ENCODE peak calls at places on chromosomes 11 and 22, in six cellular contexts. Z, R, T, I, S and F are unnamed samples.
A peak's percentile ranks its signal among the peaks of the same experiment; 100 is the strongest.

GRCh38 chr11:12922418-12922817 is 86.7 kb upstream of the RASSF10 start:
- DNase-seq in Z (no peak), R (no peak), T (no peak), I (no peak), S (no peak), F (no peak)

GRCh38 chr11:763073-763463 is 14.2 kb downstream of the GATD1 start:
- DNase-seq in Z (peak; percentile 69), R (no peak), T (no peak), I (no peak), S (no peak), F (peak; percentile 51)

GRCh38 chr22:40855960-40856512 is 403 bp downstream of the ST13 start:
- DNase-seq in Z (peak; percentile 5), R (no peak), T (no peak), I (peak; percentile 79), S (no peak), F (no peak)

GRCh38 chr22:41672780-41673509 is 15.7 kb downstream of the SNU13 start:
- DNase-seq in Z (no peak), R (no peak), T (no peak), I (no peak), S (peak; percentile 36), F (no peak)

GRCh38 chr11:63610604-63611394 is 3.4 kb downstream of the PLAAT3 start:
- DNase-seq in Z (no peak), R (no peak), T (no peak), I (peak; percentile 65), S (no peak), F (no peak)

GRCh38 chr11:58628446-58628845 is 6.0 kb downstream of the CNTF start:
- DNase-seq in Z (no peak), R (no peak), T (no peak), I (peak; percentile 28), S (peak; percentile 10), F (peak; percentile 39)

GRCh38 chr22:24393012-24393559 is 34.3 kb upstream of the ADORA2A start:
- DNase-seq in Z (no peak), R (no peak), T (no peak), I (no peak), S (no peak), F (no peak)

GRCh38 chr11:3049430-3050243 is 7.6 kb downstream of the CARS1 start:
- DNase-seq in Z (peak; percentile 91), R (peak; percentile 89), T (no peak), I (no peak), S (peak; percentile 96), F (peak; percentile 76)

GRCh38 chr11:76124905-76125566 is 81.3 kb downstream of the WNT11 start:
- DNase-seq in Z (no peak), R (no peak), T (no peak), I (no peak), S (no peak), F (no peak)

GRCh38 chr11:70270104-70270876 is at the start of gene PPFIA1:
- DNase-seq in Z (peak; percentile 98), R (peak; percentile 95), T (peak; percentile 96), I (peak; percentile 98), S (peak; percentile 82), F (peak; percentile 98)

GRCh38 chr11:70268526-70268925 is 2.0 kb upstream of the PPFIA1 start:
- DNase-seq in Z (no peak), R (no peak), T (no peak), I (no peak), S (no peak), F (no peak)

GRCh38 chr11:70272009-70272408 is 1.5 kb downstream of the PPFIA1 start:
- DNase-seq in Z (no peak), R (no peak), T (no peak), I (no peak), S (no peak), F (no peak)

GRCh38 chr11:70271635-70271953 is 1.1 kb downstream of the PPFIA1 start:
- DNase-seq in Z (no peak), R (no peak), T (no peak), I (no peak), S (no peak), F (no peak)

GRCh38 chr11:70270877-70271634 is 566 bp downstream of the PPFIA1 start:
- DNase-seq in Z (peak; percentile 20), R (no peak), T (peak; percentile 60), I (peak; percentile 83), S (peak; percentile 56), F (peak; percentile 76)
- TF ChIP-seq CTCF in Z (no peak), R (no peak), T (no peak), I (peak; percentile 21), S (no peak), F (no peak)

GRCh38 chr11:67420646-67421420 is 5.4 kb downstream of the CARNS1 start:
- DNase-seq in Z (peak; percentile 95), R (peak; percentile 97), T (peak; percentile 98), I (peak; percentile 97), S (peak; percentile 79), F (peak; percentile 96)
- TF ChIP-seq CTCF in Z (no peak), R (no peak), T (no peak), I (no peak), S (no peak), F (no peak)

GRCh38 chr11:24513837-24514594 is 17.2 kb downstream of the LUZP2 start:
- DNase-seq in Z (no peak), R (no peak), T (no peak), I (peak; percentile 11), S (no peak), F (no peak)

GRCh38 chr11:24511518-24511917 is 14.7 kb downstream of the LUZP2 start:
- DNase-seq in Z (peak; percentile 1), R (no peak), T (no peak), I (no peak), S (no peak), F (no peak)

DNA sequence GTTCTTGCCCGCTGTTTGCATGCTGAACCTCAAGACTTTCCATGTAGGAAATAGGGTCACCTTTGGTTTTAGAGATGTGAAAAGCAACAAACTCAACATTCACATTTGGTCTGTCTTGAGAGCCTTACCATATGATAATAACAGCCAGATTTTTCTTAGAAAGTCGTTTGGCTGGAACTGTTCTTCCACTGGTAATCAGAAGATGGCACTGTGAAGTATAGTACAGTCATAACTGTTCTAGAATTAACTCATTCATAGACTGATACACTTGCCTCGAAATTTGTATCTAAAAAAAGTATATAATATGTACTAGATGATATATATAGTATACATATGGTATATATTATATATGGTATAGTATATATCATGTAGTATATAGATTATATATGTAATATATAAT is 12.3 kb downstream of the LUZP2 start:
- DNase-seq in Z (peak; percentile 1), R (no peak), T (no peak), I (no peak), S (no peak), F (no peak)
- TF ChIP-seq CTCF in Z (no peak), R (no peak), T (no peak), I (no peak), S (peak; percentile 19), F (no peak)

GRCh38 chr11:17593466-17594245 is 46.6 kb downstream of the OTOG start:
- DNase-seq in Z (no peak), R (no peak), T (peak; percentile 28), I (no peak), S (no peak), F (no peak)
- TF ChIP-seq CTCF in Z (no peak), R (no peak), T (no peak), I (no peak), S (peak; percentile 9), F (no peak)

GRCh38 chr11:30046211-30046945 is 29.5 kb upstream of the KCNA4 start:
- DNase-seq in Z (no peak), R (no peak), T (no peak), I (peak; percentile 57), S (no peak), F (no peak)

GRCh38 chr11:30045144-30045543 is 28.3 kb upstream of the KCNA4 start:
- DNase-seq in Z (no peak), R (no peak), T (no peak), I (no peak), S (no peak), F (no peak)

GRCh38 chr11:30041171-30041570 is 24.3 kb upstream of the KCNA4 start:
- DNase-seq in Z (no peak), R (no peak), T (no peak), I (no peak), S (no peak), F (no peak)
- TF ChIP-seq CTCF in Z (no peak), R (no peak), T (no peak), I (no peak), S (no peak), F (no peak)

GRCh38 chr11:115712296-115712695 is 208.1 kb upstream of the CADM1 start:
- DNase-seq in Z (no peak), R (no peak), T (no peak), I (no peak), S (no peak), F (no peak)

GRCh38 chr11:115711021-115711420 is 206.8 kb upstream of the CADM1 start:
- DNase-seq in Z (no peak), R (no peak), T (no peak), I (no peak), S (no peak), F (no peak)

GRCh38 chr11:115706735-115707134 is 202.5 kb upstream of the CADM1 start:
- DNase-seq in Z (no peak), R (no peak), T (no peak), I (no peak), S (no peak), F (no peak)

GRCh38 chr11:115709297-115709696 is 205.1 kb upstream of the CADM1 start:
- DNase-seq in Z (no peak), R (no peak), T (no peak), I (no peak), S (no peak), F (no peak)

DNA sequence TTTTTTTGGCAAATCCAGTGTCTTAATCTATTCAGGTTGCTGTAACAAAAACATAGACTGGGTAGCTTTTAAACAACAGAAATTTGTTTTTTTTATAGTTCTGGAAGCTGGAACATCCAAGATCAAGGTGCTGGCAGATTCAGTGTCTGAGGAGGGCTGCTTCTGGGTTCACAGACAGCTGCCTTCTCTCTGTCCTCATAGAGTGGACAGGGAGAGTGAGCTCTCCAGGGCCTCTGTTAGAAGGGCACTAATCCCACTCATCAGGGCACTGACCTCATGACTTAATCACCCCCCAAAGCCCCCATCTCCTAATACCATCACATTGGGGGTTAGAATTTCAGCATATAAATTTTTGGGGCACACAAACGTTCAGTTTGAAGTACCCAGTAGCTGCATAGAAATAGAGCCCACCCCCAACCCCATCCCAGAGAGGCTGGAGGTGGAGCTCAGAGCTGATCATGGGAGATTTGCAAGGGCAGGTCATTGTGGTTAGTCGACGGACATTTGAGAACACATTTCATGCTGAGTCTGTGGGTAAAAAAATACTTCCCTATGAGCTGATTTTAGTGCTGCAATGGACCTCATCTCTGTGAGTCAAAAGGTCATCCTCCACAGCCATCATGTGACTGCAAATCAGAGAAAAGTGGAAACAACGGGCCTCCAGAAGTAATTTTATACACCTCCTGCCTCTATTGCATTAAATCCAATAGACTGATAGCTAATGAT is 203.1 kb upstream of the CADM1 start:
- DNase-seq in Z (no peak), R (no peak), T (no peak), I (no peak), S (no peak), F (no peak)
- TF ChIP-seq CTCF in Z (no peak), R (no peak), T (no peak), I (no peak), S (no peak), F (no peak)